ENCODE peak calls at places on chromosomes 5 and 9, in six cellular contexts. F is esophagus squamous epithelium, R is cardiac fibroblast, C is brain microvascular endothelial cell, M is H9, B is NB4. Q is an unnamed sample.
A peak's percentile ranks its signal among the peaks of the same experiment; 100 is the strongest.

GRCh38 chr5:10663531-10664183 is 97.4 kb downstream of the DAP start:
- DNase-seq in R (peak; percentile 29), B (no peak), M (no peak), C (no peak), F (no peak), Q (no peak)

GRCh38 chr5:132800545-132800944 is 12.6 kb upstream of the SOWAHA start:
- DNase-seq in B (no peak), M (no peak), R (no peak), C (no peak), F (no peak), Q (no peak)

GRCh38 chr9:83708515-83709158 is 879 bp upstream of the UBQLN1 start:
- DNase-seq in C (peak; percentile 45), M (peak; percentile 55), B (peak; percentile 85), F (peak; percentile 41), R (peak; percentile 72), Q (peak; percentile 86)

GRCh38 chr9:81604306-81605153 is 84.8 kb downstream of the TLE1 start:
- DNase-seq in C (no peak), M (no peak), R (no peak), F (no peak), B (no peak), Q (no peak)

GRCh38 chr9:125258832-125259534 is 2.6 kb upstream of the GAPVD1 start:
- DNase-seq in C (no peak), M (no peak), B (peak; percentile 88), F (no peak), R (no peak), Q (no peak)

GRCh38 chr9:26656003-26656940 is 236.3 kb downstream of the CAAP1 start:
- DNase-seq in R (peak; percentile 14), C (peak; percentile 7), F (no peak), B (peak; percentile 2), M (peak; percentile 59), Q (no peak)

GRCh38 chr5:156918311-156918845 is 44.6 kb downstream of the TIMD4 start:
- DNase-seq in M (no peak), F (no peak), B (no peak), R (no peak), C (no peak), Q (no peak)

GRCh38 chr5:88045931-88046461 is 222.6 kb downstream of the TMEM161B start:
- DNase-seq in B (no peak), M (no peak), F (no peak), R (no peak), C (no peak), Q (no peak)

GRCh38 chr5:89353837-89354551 is 471.0 kb upstream of the MEF2C start:
- DNase-seq in C (no peak), M (no peak), F (no peak), R (no peak), B (no peak), Q (no peak)

GRCh38 chr9:8649157-8649556 is 849.6 kb upstream of the DMAC1 start:
- DNase-seq in B (peak; percentile 52), F (no peak), M (no peak), R (no peak), C (no peak), Q (no peak)

GRCh38 chr5:74384851-74385250 is 255.7 kb downstream of the ENC1 start:
- DNase-seq in R (no peak), F (no peak), B (no peak), C (no peak), M (no peak), Q (no peak)

GRCh38 chr9:2621678-2622360 is at the start of gene VLDLR:
- DNase-seq in C (no peak), B (peak; percentile 81), F (no peak), R (peak; percentile 26), M (peak; percentile 70), Q (peak; percentile 88)

DNA sequence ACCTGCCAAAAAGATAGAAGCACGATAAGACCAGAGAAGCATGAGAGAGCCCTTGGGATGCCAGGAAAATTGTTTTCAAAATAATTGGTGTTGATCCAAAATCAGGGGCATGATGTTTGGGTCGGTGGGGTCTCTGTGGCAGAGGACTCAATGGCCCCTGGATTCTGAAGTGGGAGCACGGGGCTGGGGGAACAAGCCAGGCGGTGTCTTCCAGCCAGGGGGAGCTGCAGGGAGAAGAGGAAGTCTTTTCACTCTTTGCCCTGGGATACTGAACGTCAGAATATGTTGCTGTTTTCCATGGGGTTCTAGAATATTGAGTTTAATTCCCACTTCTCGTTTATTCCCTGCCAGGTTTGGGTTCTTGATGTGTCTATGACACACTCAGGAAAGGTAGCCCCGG is 20.4 kb downstream of the TSPAN17 start:
- DNase-seq in M (no peak), R (no peak), F (no peak), B (no peak), C (no peak), Q (no peak)
- TF ChIP-seq CTCF in M (peak; percentile 39), R (no peak), F (no peak), B (no peak), C (no peak), Q (no peak)

GRCh38 chr5:54379590-54379989 is 69.2 kb upstream of the ARL15 start:
- DNase-seq in R (no peak), M (no peak), F (no peak), C (no peak), B (no peak), Q (no peak)
- TF ChIP-seq CTCF in R (no peak), M (no peak), F (no peak), C (peak; percentile 27), B (no peak), Q (peak; percentile 25)

GRCh38 chr5:98750693-98751092 is 22.8 kb upstream of the RGMB start:
- DNase-seq in C (no peak), F (no peak), M (peak; percentile 81), B (peak; percentile 37), R (peak; percentile 52), Q (no peak)
- TF ChIP-seq CTCF in C (peak; percentile 62), F (peak; percentile 53), M (peak; percentile 72), B (peak; percentile 49), R (peak; percentile 57), Q (peak; percentile 33)

DNA sequence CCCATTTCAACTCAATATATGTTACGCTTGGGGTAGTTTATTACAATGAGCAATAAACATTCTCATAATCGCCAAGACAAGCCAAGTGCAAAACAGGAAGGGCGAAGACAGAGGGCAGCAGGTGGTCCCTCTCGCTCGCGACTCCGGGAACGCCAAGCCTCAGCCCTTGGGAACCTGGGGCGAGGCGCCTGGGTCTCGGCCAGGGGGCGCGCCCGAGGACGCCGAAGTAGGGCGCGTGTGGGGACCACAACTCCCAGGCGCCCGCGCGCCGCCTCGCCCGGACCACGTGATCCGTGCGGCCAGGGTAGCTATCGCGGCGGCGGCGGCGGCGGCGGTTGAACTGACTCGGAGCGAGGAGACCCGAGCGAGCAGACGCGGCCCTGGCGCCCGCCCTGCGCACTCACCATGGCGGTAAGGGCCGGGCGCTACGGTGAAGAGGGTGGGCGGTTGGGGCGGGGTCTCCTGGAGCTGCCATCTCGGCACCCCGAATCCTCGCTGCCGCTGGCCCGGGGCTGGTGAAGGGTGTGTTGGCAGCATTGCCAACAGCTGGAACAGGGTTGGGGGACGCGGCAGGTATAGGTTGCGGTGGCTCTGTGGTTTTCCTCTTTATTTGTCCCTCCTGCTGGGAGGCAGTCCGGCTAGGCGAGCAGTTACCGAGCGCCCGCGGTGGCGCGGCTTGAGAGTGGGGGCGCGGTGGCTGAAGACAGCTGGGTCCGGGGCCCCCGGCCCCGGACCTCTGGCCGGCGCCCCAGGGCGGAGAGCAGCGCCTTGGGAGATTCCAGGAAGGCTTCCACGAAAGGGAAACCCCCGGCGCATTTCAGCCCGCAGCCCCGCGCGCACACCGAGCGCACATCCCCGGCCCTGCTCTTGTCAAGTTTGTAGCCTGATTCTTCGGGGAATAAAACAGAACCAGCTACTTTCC is at the start of gene SLC31A2:
- DNase-seq in F (peak; percentile 72), C (peak; percentile 70), B (peak; percentile 94), R (peak; percentile 80), M (peak; percentile 93), Q (peak; percentile 94)
- TF ChIP-seq CTCF in F (peak; percentile 27), C (peak; percentile 46), B (peak; percentile 27), R (peak; percentile 16), M (peak; percentile 50), Q (peak; percentile 50)

GRCh38 chr5:146796144-146796543 is 82.4 kb downstream of the PPP2R2B start:
- DNase-seq in F (no peak), B (no peak), M (no peak), C (no peak), R (no peak), Q (no peak)

GRCh38 chr5:146802945-146803522 is 75.5 kb downstream of the PPP2R2B start:
- DNase-seq in C (no peak), M (no peak), B (no peak), R (no peak), F (no peak), Q (no peak)

GRCh38 chr5:146796911-146797310 is 81.6 kb downstream of the PPP2R2B start:
- DNase-seq in C (no peak), M (no peak), R (no peak), B (no peak), F (no peak), Q (no peak)

GRCh38 chr5:146797683-146798082 is 80.9 kb downstream of the PPP2R2B start:
- DNase-seq in R (no peak), B (no peak), M (no peak), C (no peak), F (no peak), Q (no peak)

GRCh38 chr5:146799235-146800015 is 79.1 kb downstream of the PPP2R2B start:
- DNase-seq in C (no peak), B (no peak), M (no peak), R (no peak), F (no peak), Q (no peak)
- TF ChIP-seq CTCF in C (no peak), B (no peak), M (no peak), R (no peak), F (no peak), Q (no peak)

DNA sequence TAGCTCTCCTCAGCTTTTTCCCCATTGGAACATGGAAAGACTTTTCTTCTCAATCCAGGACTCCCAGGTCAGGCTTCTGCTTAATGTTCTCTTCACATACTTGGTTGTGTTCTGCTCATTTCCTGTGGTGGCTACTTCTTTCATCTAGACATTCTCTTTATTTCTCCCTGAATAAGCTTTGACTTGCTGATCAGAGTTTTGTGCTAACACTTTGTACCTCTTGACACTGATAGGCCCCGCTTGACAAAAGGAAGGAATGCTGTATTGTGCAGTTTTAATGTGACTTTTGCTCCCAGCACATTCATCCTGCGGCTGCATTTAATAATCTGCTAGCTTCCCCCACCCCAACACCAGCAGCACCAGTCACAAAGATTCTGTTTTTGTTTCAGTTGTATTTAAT is 90.9 kb upstream of the MINAR2 start:
- DNase-seq in R (no peak), B (no peak), M (no peak), F (no peak), C (no peak), Q (no peak)
- TF ChIP-seq CTCF in R (no peak), B (no peak), M (no peak), F (no peak), C (no peak), Q (no peak)

GRCh38 chr5:43631182-43631910 is 28.4 kb downstream of the NNT start:
- DNase-seq in B (peak; percentile 82), M (peak; percentile 66), R (peak; percentile 90), C (peak; percentile 80), F (no peak), Q (no peak)

GRCh38 chr5:43623048-43623447 is 20.1 kb downstream of the NNT start:
- DNase-seq in F (no peak), R (no peak), B (no peak), C (no peak), M (no peak), Q (no peak)

GRCh38 chr5:43627028-43627427 is 24.0 kb downstream of the NNT start:
- DNase-seq in B (peak; percentile 78), C (peak; percentile 62), M (peak; percentile 79), F (no peak), R (peak; percentile 84), Q (no peak)
- TF ChIP-seq CTCF in B (peak; percentile 75), C (peak; percentile 91), M (peak; percentile 78), F (peak; percentile 44), R (peak; percentile 88), Q (peak; percentile 56)

Q was measured in osteocyte.